ENCODE peak calls at places on chromosomes 5 and 9, in eight cellular contexts. E, N, B, A, G, R, Y and K are unnamed samples.

GRCh38 chr9:1708215-1708614 is 306.9 kb upstream of the SMARCA2 start:
- DNase-seq in G (no peak), Y (no peak), N (no peak), R (no peak), E (no peak), A (no peak), B (no peak), K (no peak)

GRCh38 chr5:103929310-103930003 is 366.9 kb upstream of the NUDT12 start:
- DNase-seq in Y (no peak), R (no peak), B (no peak), G (no peak), N (no peak), E (no peak), A (no peak), K (no peak)

GRCh38 chr5:136058031-136058971 is 29.5 kb downstream of the TGFBI start:
- DNase-seq in A (peak; percentile 72), N (peak; percentile 77), Y (no peak), G (peak; percentile 90), B (peak; percentile 54), R (peak; percentile 35), E (peak; percentile 43), K (no peak)

GRCh38 chr5:53712327-53712726 is 151.9 kb downstream of the NDUFS4 start:
- DNase-seq in A (no peak), N (no peak), G (peak; percentile 53), Y (no peak), E (no peak), B (no peak), R (no peak), K (no peak)

GRCh38 chr5:39197556-39197955 is 21.8 kb downstream of the FYB1 start:
- DNase-seq in G (no peak), B (no peak), R (peak; percentile 10), E (no peak), N (no peak), Y (no peak), A (no peak), K (no peak)

GRCh38 chr5:2780421-2781171 is 29.1 kb upstream of the IRX2 start:
- DNase-seq in B (no peak), A (peak; percentile 85), R (no peak), N (no peak), Y (no peak), E (peak; percentile 96), G (no peak), K (no peak)

GRCh38 chr9:133496901-133497411 is 18.1 kb upstream of the SLC2A6 start:
- DNase-seq in Y (no peak), B (no peak), E (no peak), R (no peak), G (no peak), A (no peak), N (no peak), K (no peak)

GRCh38 chr9:98104445-98104881 is 14.6 kb downstream of the TRIM14 start:
- DNase-seq in B (peak; percentile 26), Y (no peak), A (no peak), G (no peak), R (no peak), N (no peak), E (no peak), K (no peak)

GRCh38 chr9:121684381-121685145 is 33.1 kb downstream of the DAB2IP start:
- DNase-seq in R (no peak), Y (peak; percentile 72), B (peak; percentile 62), N (no peak), A (peak; percentile 90), G (peak; percentile 78), E (no peak), K (no peak)

GRCh38 chr5:81363093-81363886 is 30.6 kb downstream of the ACOT12 start:
- DNase-seq in B (peak; percentile 14), N (no peak), A (no peak), Y (no peak), G (no peak), E (no peak), R (no peak), K (no peak)

GRCh38 chr5:137481596-137481995 is 17.5 kb downstream of the SPOCK1 start:
- DNase-seq in A (no peak), G (no peak), B (no peak), R (no peak), E (no peak), N (no peak), Y (no peak), K (no peak)

GRCh38 chr9:34562136-34562745 is 27.3 kb downstream of the CNTFR start:
- DNase-seq in N (no peak), R (no peak), B (no peak), G (no peak), E (no peak), Y (peak; percentile 59), A (peak; percentile 77), K (no peak)

GRCh38 chr9:120473626-120474025 is 106.3 kb downstream of the CDK5RAP2 start:
- DNase-seq in G (no peak), E (no peak), N (no peak), R (no peak), B (no peak), A (no peak), Y (no peak), K (no peak)
- TF ChIP-seq POLR2AphosphoS5 in G (no peak), E (no peak), N (no peak), R (no peak), B (no peak), A (no peak), Y (no peak), K (no peak)

DNA sequence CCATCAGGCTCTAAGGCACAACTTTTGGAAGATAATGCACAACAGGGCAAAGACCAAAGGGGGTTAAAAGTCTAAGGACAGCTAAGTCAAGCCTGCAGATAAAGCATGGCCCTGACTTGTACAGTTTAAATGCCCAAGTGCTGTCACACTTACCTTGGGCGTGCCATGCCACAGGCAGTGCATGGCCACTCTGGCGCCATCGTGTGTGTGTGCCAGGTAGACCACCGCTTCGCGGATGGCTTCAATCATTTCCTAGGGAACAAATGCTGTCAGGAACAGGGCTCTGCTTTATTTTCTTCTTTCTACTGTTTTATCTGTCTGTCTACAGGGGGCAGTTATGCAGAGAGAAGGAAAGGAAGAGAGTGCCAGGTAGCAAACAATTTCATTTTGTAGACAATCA is 19.3 kb downstream of the PUM3 start:
- DNase-seq in B (no peak), G (no peak), E (no peak), N (no peak), Y (peak; percentile 24), R (no peak), A (peak; percentile 77), K (no peak)
- H3K36me3 ChIP-seq in B (no peaks in the 10 kb centered on the region), G (peaks cover 4% of the 10 kb centered on the region), E (peaks cover 16% of the 10 kb centered on the region), N (peaks cover 1% of the 10 kb centered on the region), Y (peaks cover 85% of the 10 kb centered on the region), R (peaks cover 50% of the 10 kb centered on the region), A (peaks cover 44% of the 10 kb centered on the region), K (no peaks in the 10 kb centered on the region)

DNA sequence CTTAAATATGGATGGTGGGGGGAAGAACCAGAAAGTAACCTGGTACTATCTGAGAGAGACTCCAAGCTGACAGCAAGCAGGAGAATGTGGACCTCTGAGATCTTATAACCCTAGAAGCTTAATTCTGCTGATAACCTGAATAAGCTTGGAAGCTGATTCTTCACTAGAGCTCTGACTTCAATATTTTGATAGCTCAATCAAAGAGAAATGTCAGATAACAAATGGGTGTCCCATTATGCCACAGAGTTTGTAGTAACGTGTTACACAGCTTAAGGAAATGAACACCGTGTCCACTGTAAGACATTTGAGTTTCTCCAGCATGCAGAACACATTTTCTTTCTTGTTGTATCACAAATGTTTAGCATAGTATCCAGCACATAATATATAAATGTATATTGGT is 626.7 kb downstream of the CDH12 start:
- DNase-seq in N (no peak), B (no peak), E (no peak), G (no peak), R (no peak), Y (no peak), A (no peak), K (no peak)
- TF ChIP-seq POLR2AphosphoS5 in N (no peak), B (no peak), E (no peak), G (no peak), R (no peak), Y (no peak), A (no peak), K (no peak)

DNA sequence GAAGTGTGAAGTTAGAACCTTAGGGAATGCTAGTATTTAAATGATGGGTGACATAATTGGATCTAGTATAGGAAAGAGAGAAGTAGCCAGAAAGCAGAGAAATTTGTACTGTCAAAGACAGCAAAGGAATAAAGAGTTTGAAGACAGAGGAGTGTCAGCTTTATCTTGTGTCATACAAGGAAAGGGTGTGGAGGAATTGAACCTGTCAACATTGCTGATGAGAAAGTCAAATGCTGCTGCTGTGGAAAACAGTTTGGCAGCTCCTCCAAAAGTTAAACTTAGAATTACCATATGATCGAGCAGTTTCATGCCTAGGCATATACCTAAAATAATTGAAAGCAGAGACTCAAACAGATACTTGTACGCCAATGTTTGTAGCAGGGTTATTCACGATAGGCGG is 63.7 kb downstream of the DENND4C start:
- DNase-seq in Y (no peak), E (no peak), G (no peak), A (no peak), R (no peak), B (no peak), N (no peak), K (no peak)
- H3K36me3 ChIP-seq in Y (peaks cover 27% of the 10 kb centered on the region), E (peaks cover 5% of the 10 kb centered on the region), G (no peaks in the 10 kb centered on the region), A (peaks cover 4% of the 10 kb centered on the region), R (peaks cover 9% of the 10 kb centered on the region), B (no peaks in the 10 kb centered on the region), N (no peaks in the 10 kb centered on the region), K (no peaks in the 10 kb centered on the region)

GRCh38 chr5:106656821-106657220 is 1013.9 kb downstream of the EFNA5 start:
- DNase-seq in A (no peak), Y (no peak), N (no peak), E (no peak), G (no peak), R (no peak), B (no peak), K (no peak)

DNA sequence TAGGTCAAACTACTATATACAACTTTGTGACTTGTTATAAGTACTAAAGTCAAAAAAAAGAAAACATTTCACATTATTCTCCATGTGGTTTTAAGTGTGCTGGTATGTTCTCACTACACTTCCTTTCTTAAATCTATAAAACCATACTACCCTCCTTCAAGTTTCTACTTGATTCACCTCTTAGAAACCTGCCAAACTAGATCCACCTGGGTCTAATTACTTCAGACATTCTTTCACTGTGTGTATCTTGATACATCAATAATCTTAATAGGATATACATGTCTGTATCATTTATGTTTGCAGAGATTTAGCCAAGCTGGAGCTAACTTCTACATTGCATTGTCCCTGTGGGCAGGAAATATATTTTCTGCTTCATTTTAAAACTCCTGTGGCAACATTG is 1012.6 kb downstream of the EFNA5 start:
- DNase-seq in G (no peak), E (no peak), N (no peak), R (no peak), A (no peak), B (no peak), Y (no peak), K (no peak)
- TF ChIP-seq POLR2AphosphoS5 in G (no peak), E (no peak), N (no peak), R (no peak), A (no peak), B (no peak), Y (no peak), K (no peak)

GRCh38 chr5:1278656-1279442 is 16.0 kb downstream of the TERT start:
- DNase-seq in Y (no peak), E (no peak), N (no peak), A (no peak), G (no peak), R (no peak), B (no peak), K (no peak)
- H3K36me3 ChIP-seq in Y (no peaks in the 10 kb centered on the region), E (no peaks in the 10 kb centered on the region), N (no peaks in the 10 kb centered on the region), A (peaks cover 5% of the 10 kb centered on the region), G (no peaks in the 10 kb centered on the region), R (peaks cover 5% of the 10 kb centered on the region), B (no peaks in the 10 kb centered on the region), K (no peaks in the 10 kb centered on the region)

GRCh38 chr5:172091956-172092732 is 85.7 kb upstream of the FBXW11 start:
- DNase-seq in R (no peak), B (no peak), G (peak; percentile 56), Y (no peak), E (no peak), A (no peak), N (no peak), K (no peak)
- TF ChIP-seq POLR2AphosphoS5 in R (no peak), B (no peak), G (no peak), Y (no peak), E (no peak), A (no peak), N (no peak), K (no peak)